ENCODE peak calls at places on chromosomes 6 and 20, in four cellular contexts. One of them, this sample, is unnamed.
A peak's percentile ranks its signal among the peaks of the same experiment; 100 is the strongest.

GRCh38 chr6:121521164-121521555 is 85.7 kb downstream of the GJA1 start:
- DNase-seq in astrocyte of the spinal cord: no peak
- DNase-seq in pancreas: no peak
- DNase-seq in stimulated activated CD4-positive, alpha-beta T cell treated with anti-CD3 and anti-CD28 coated beads, Interleukin-1b, Interleukin-23, amount 100 ng/mL, for 24 hours: no peak
- DNase-seq in this sample: no peak

GRCh38 chr6:117481278-117481925 is 1.1 kb upstream of the DCBLD1 start:
- DNase-seq in pancreas: no peak
- DNase-seq in stimulated activated CD4-positive, alpha-beta T cell treated with anti-CD3 and anti-CD28 coated beads, Interleukin-1b, Interleukin-23, amount 100 ng/mL, for 24 hours: no peak
- DNase-seq in astrocyte of the spinal cord: no peak
- DNase-seq in this sample: peak; percentile 51

GRCh38 chr6:12119085-12119588 is 107.0 kb downstream of the HIVEP1 start:
- DNase-seq in stimulated activated CD4-positive, alpha-beta T cell treated with anti-CD3 and anti-CD28 coated beads, Interleukin-1b, Interleukin-23, amount 100 ng/mL, for 24 hours: no peak
- DNase-seq in pancreas: no peak
- DNase-seq in astrocyte of the spinal cord: no peak
- DNase-seq in this sample: no peak

GRCh38 chr6:106324726-106325335 is 729 bp downstream of the ATG5 start:
- DNase-seq in pancreas: no peak
- DNase-seq in astrocyte of the spinal cord: peak; percentile 22
- DNase-seq in stimulated activated CD4-positive, alpha-beta T cell treated with anti-CD3 and anti-CD28 coated beads, Interleukin-1b, Interleukin-23, amount 100 ng/mL, for 24 hours: no peak
- DNase-seq in this sample: no peak

GRCh38 chr20:25277941-25278521 is 30.1 kb downstream of the PYGB start:
- DNase-seq in astrocyte of the spinal cord: no peak
- DNase-seq in stimulated activated CD4-positive, alpha-beta T cell treated with anti-CD3 and anti-CD28 coated beads, Interleukin-1b, Interleukin-23, amount 100 ng/mL, for 24 hours: no peak
- DNase-seq in pancreas: peak; percentile 7
- DNase-seq in this sample: peak; percentile 36

GRCh38 chr6:166572370-166573261 is 13.9 kb downstream of the RAMACL start:
- DNase-seq in stimulated activated CD4-positive, alpha-beta T cell treated with anti-CD3 and anti-CD28 coated beads, Interleukin-1b, Interleukin-23, amount 100 ng/mL, for 24 hours: no peak
- DNase-seq in pancreas: no peak
- DNase-seq in astrocyte of the spinal cord: peak; percentile 82
- DNase-seq in this sample: peak; percentile 58

GRCh38 chr6:72424476-72424875 is 197.4 kb upstream of the KCNQ5 start:
- DNase-seq in pancreas: no peak
- DNase-seq in astrocyte of the spinal cord: no peak
- DNase-seq in stimulated activated CD4-positive, alpha-beta T cell treated with anti-CD3 and anti-CD28 coated beads, Interleukin-1b, Interleukin-23, amount 100 ng/mL, for 24 hours: no peak
- DNase-seq in this sample: no peak

GRCh38 chr6:56361812-56362211 is 114.4 kb upstream of the COL21A1 start:
- DNase-seq in pancreas: no peak
- DNase-seq in astrocyte of the spinal cord: no peak
- DNase-seq in stimulated activated CD4-positive, alpha-beta T cell treated with anti-CD3 and anti-CD28 coated beads, Interleukin-1b, Interleukin-23, amount 100 ng/mL, for 24 hours: no peak
- DNase-seq in this sample: no peak

GRCh38 chr6:12288211-12288618 is 1.9 kb upstream of the EDN1 start:
- DNase-seq in pancreas: peak; percentile 62
- DNase-seq in astrocyte of the spinal cord: no peak
- DNase-seq in stimulated activated CD4-positive, alpha-beta T cell treated with anti-CD3 and anti-CD28 coated beads, Interleukin-1b, Interleukin-23, amount 100 ng/mL, for 24 hours: no peak
- DNase-seq in this sample: no peak

GRCh38 chr20:32543570-32544259 is 41.4 kb downstream of the NOL4L start:
- DNase-seq in astrocyte of the spinal cord: no peak
- DNase-seq in pancreas: no peak
- DNase-seq in stimulated activated CD4-positive, alpha-beta T cell treated with anti-CD3 and anti-CD28 coated beads, Interleukin-1b, Interleukin-23, amount 100 ng/mL, for 24 hours: no peak
- DNase-seq in this sample: no peak

GRCh38 chr6:7933794-7934193 is 23.2 kb upstream of the TXNDC5 start:
- DNase-seq in pancreas: no peak
- DNase-seq in astrocyte of the spinal cord: no peak
- DNase-seq in stimulated activated CD4-positive, alpha-beta T cell treated with anti-CD3 and anti-CD28 coated beads, Interleukin-1b, Interleukin-23, amount 100 ng/mL, for 24 hours: no peak
- DNase-seq in this sample: no peak

GRCh38 chr20:5688431-5688972 is 61.7 kb upstream of the SHLD1 start:
- DNase-seq in astrocyte of the spinal cord: no peak
- DNase-seq in pancreas: no peak
- DNase-seq in stimulated activated CD4-positive, alpha-beta T cell treated with anti-CD3 and anti-CD28 coated beads, Interleukin-1b, Interleukin-23, amount 100 ng/mL, for 24 hours: no peak
- DNase-seq in this sample: no peak

GRCh38 chr20:35008411-35009342 is 53.0 kb downstream of the MYH7B start:
- DNase-seq in stimulated activated CD4-positive, alpha-beta T cell treated with anti-CD3 and anti-CD28 coated beads, Interleukin-1b, Interleukin-23, amount 100 ng/mL, for 24 hours: no peak
- DNase-seq in astrocyte of the spinal cord: no peak
- DNase-seq in pancreas: peak; percentile 86
- DNase-seq in this sample: no peak

GRCh38 chr20:58308680-58309527 is 611 bp upstream of the RAB22A start:
- DNase-seq in stimulated activated CD4-positive, alpha-beta T cell treated with anti-CD3 and anti-CD28 coated beads, Interleukin-1b, Interleukin-23, amount 100 ng/mL, for 24 hours: no peak
- DNase-seq in astrocyte of the spinal cord: peak; percentile 64
- DNase-seq in pancreas: peak; percentile 68
- DNase-seq in this sample: no peak

GRCh38 chr6:85449388-85449817 is 480 bp upstream of the NT5E start:
- DNase-seq in pancreas: no peak
- DNase-seq in astrocyte of the spinal cord: peak; percentile 94
- DNase-seq in stimulated activated CD4-positive, alpha-beta T cell treated with anti-CD3 and anti-CD28 coated beads, Interleukin-1b, Interleukin-23, amount 100 ng/mL, for 24 hours: no peak
- DNase-seq in this sample: no peak

GRCh38 chr6:103783344-103783743 is 1076.4 kb downstream of the HACE1 start:
- DNase-seq in pancreas: peak; percentile 14
- DNase-seq in stimulated activated CD4-positive, alpha-beta T cell treated with anti-CD3 and anti-CD28 coated beads, Interleukin-1b, Interleukin-23, amount 100 ng/mL, for 24 hours: no peak
- DNase-seq in astrocyte of the spinal cord: no peak
- DNase-seq in this sample: no peak

GRCh38 chr20:5797843-5798462 is 47.8 kb downstream of the SHLD1 start:
- DNase-seq in astrocyte of the spinal cord: no peak
- DNase-seq in stimulated activated CD4-positive, alpha-beta T cell treated with anti-CD3 and anti-CD28 coated beads, Interleukin-1b, Interleukin-23, amount 100 ng/mL, for 24 hours: no peak
- DNase-seq in pancreas: no peak
- DNase-seq in this sample: no peak

GRCh38 chr20:19304886-19305415 is 92.5 kb downstream of the SLC24A3 start:
- DNase-seq in astrocyte of the spinal cord: no peak
- DNase-seq in pancreas: no peak
- DNase-seq in stimulated activated CD4-positive, alpha-beta T cell treated with anti-CD3 and anti-CD28 coated beads, Interleukin-1b, Interleukin-23, amount 100 ng/mL, for 24 hours: no peak
- DNase-seq in this sample: no peak

GRCh38 chr6:144497650-144498049 is 212.5 kb downstream of the UTRN start:
- DNase-seq in stimulated activated CD4-positive, alpha-beta T cell treated with anti-CD3 and anti-CD28 coated beads, Interleukin-1b, Interleukin-23, amount 100 ng/mL, for 24 hours: no peak
- DNase-seq in pancreas: no peak
- DNase-seq in astrocyte of the spinal cord: no peak
- DNase-seq in this sample: no peak

GRCh38 chr20:62927128-62927705 is 912 bp upstream of the DIDO1 start:
- DNase-seq in astrocyte of the spinal cord: no peak
- DNase-seq in stimulated activated CD4-positive, alpha-beta T cell treated with anti-CD3 and anti-CD28 coated beads, Interleukin-1b, Interleukin-23, amount 100 ng/mL, for 24 hours: no peak
- DNase-seq in pancreas: no peak
- DNase-seq in this sample: no peak

GRCh38 chr6:66926060-66926459 is 1219.0 kb upstream of the EYS start:
- DNase-seq in stimulated activated CD4-positive, alpha-beta T cell treated with anti-CD3 and anti-CD28 coated beads, Interleukin-1b, Interleukin-23, amount 100 ng/mL, for 24 hours: no peak
- DNase-seq in astrocyte of the spinal cord: no peak
- DNase-seq in pancreas: no peak
- DNase-seq in this sample: no peak